ENCODE peak calls at places on chromosomes 2 and 18, in eight cellular contexts. X is fibroblast of lung, Y is spleen, I is ovary, L is HL-60, T is PC-3, J is astrocyte of the cerebellum, G is pancreas. Q is an unnamed sample.
A peak's percentile ranks its signal among the peaks of the same experiment; 100 is the strongest.

GRCh38 chr18:49666045-49666444 is 104.2 kb downstream of the LIPG start:
- DNase-seq in X (peak; percentile 60), Y (no peak), I (no peak), L (no peak), T (no peak), J (no peak), G (no peak), Q (peak; percentile 37)

GRCh38 chr2:237786936-237787335 is 11.6 kb upstream of the RBM44 start:
- DNase-seq in X (no peak), Y (no peak), I (no peak), L (no peak), T (no peak), J (no peak), G (no peak), Q (no peak)

GRCh38 chr2:131035112-131035825 is 58.0 kb downstream of the FAM168B start:
- DNase-seq in X (no peak), Y (peak; percentile 54), I (no peak), L (no peak), T (no peak), J (no peak), G (no peak), Q (no peak)

GRCh38 chr2:86199834-86200177 is 549 bp downstream of the MRPL35 start:
- DNase-seq in X (no peak), Y (no peak), I (no peak), L (no peak), T (no peak), J (no peak), G (no peak), Q (no peak)

GRCh38 chr2:138121769-138122661 is 157.7 kb downstream of the HNMT start:
- DNase-seq in X (no peak), Y (no peak), I (no peak), L (no peak), T (peak; percentile 61), J (no peak), G (no peak), Q (no peak)

GRCh38 chr2:129008055-129008880 is 689.6 kb upstream of the HS6ST1 start:
- DNase-seq in X (peak; percentile 1), Y (no peak), I (no peak), L (no peak), T (no peak), J (no peak), G (no peak), Q (no peak)

GRCh38 chr2:72961036-72961720 is 43.9 kb downstream of the EMX1 start:
- DNase-seq in X (no peak), Y (no peak), I (no peak), L (no peak), T (no peak), J (no peak), G (peak; percentile 17), Q (no peak)

GRCh38 chr2:180524458-180524857 is 455.9 kb upstream of the UBE2E3 start:
- DNase-seq in X (peak; percentile 8), Y (no peak), I (no peak), L (no peak), T (no peak), J (no peak), G (no peak), Q (peak; percentile 45)

GRCh38 chr2:7567646-7568045 is 650.4 kb downstream of the RNF144A start:
- DNase-seq in X (no peak), Y (peak; percentile 75), I (no peak), L (no peak), T (no peak), J (no peak), G (no peak), Q (no peak)

GRCh38 chr2:55720417-55720816 is 26.8 kb upstream of the PNPT1 start:
- DNase-seq in X (no peak), Y (no peak), I (no peak), L (no peak), T (peak; percentile 32), J (no peak), G (no peak), Q (no peak)

GRCh38 chr2:239583171-239583878 is 182.5 kb upstream of the HDAC4 start:
- DNase-seq in X (no peak), Y (peak; percentile 71), I (no peak), L (no peak), T (no peak), J (no peak), G (no peak), Q (no peak)

GRCh38 chr2:135688002-135688401 is 53.7 kb upstream of the UBXN4 start:
- DNase-seq in X (peak; percentile 38), Y (no peak), I (no peak), L (no peak), T (no peak), J (no peak), G (no peak), Q (no peak)

GRCh38 chr2:110713508-110714362 is 18.6 kb upstream of the ACOXL start:
- DNase-seq in X (no peak), Y (no peak), I (no peak), L (no peak), T (peak; percentile 50), J (no peak), G (no peak), Q (no peak)

GRCh38 chr2:186130678-186131511 is 355.2 kb upstream of the ZC3H15 start:
- DNase-seq in X (peak; percentile 33), Y (no peak), I (no peak), L (no peak), T (peak; percentile 27), J (peak; percentile 31), G (no peak), Q (peak; percentile 5)

GRCh38 chr18:47184419-47185050 is 8.4 kb upstream of the IER3IP1 start:
- DNase-seq in X (peak; percentile 50), Y (no peak), I (no peak), L (peak; percentile 56), T (no peak), J (no peak), G (peak; percentile 20), Q (no peak)

GRCh38 chr18:61965306-61965705 is 72.5 kb upstream of the RNF152 start:
- DNase-seq in X (peak; percentile 55), Y (no peak), I (no peak), L (no peak), T (no peak), J (no peak), G (no peak), Q (no peak)

GRCh38 chr2:197960765-197961164 is 156.4 kb downstream of the PLCL1 start:
- DNase-seq in X (no peak), Y (no peak), I (no peak), L (no peak), T (no peak), J (no peak), G (no peak), Q (no peak)

GRCh38 chr2:176188969-176189665 is 649 bp downstream of the HOXD1 start:
- DNase-seq in X (no peak), Y (no peak), I (no peak), L (no peak), T (no peak), J (no peak), G (no peak), Q (no peak)

GRCh38 chr2:205731521-205731965 is 49.2 kb downstream of the NRP2 start:
- DNase-seq in X (peak; percentile 93), Y (no peak), I (no peak), L (no peak), T (no peak), J (peak; percentile 76), G (no peak), Q (peak; percentile 92)

GRCh38 chr2:234983011-234983726 is 31.4 kb downstream of the SH3BP4 start:
- DNase-seq in X (peak; percentile 59), Y (no peak), I (no peak), L (no peak), T (no peak), J (no peak), G (peak; percentile 33), Q (no peak)

GRCh38 chr2:31381601-31382000 is 32.9 kb downstream of the XDH start:
- DNase-seq in X (no peak), Y (no peak), I (no peak), L (no peak), T (no peak), J (no peak), G (no peak), Q (no peak)

GRCh38 chr18:52007109-52007508 is 332.9 kb upstream of the DCC start:
- DNase-seq in X (no peak), Y (no peak), I (no peak), L (no peak), T (no peak), J (no peak), G (no peak), Q (no peak)

GRCh38 chr2:197514754-197515153 is 1.1 kb upstream of the MOB4 start:
- DNase-seq in X (peak; percentile 13), Y (no peak), I (no peak), L (no peak), T (peak; percentile 28), J (no peak), G (no peak), Q (no peak)

GRCh38 chr2:223019987-223020717 is 31.8 kb upstream of the KCNE4 start:
- DNase-seq in X (no peak), Y (no peak), I (no peak), L (no peak), T (no peak), J (no peak), G (no peak), Q (no peak)
- TF ChIP-seq CTCF in X (no peak), Y (no peak), I (no peak), L (no peak), T (no peak), J (no peak), G (no peak), Q (no peak)

GRCh38 chr2:71157124-71157802 is 26.8 kb downstream of the MPHOSPH10 start:
- DNase-seq in X (peak; percentile 12), Y (peak; percentile 81), I (peak; percentile 31), L (no peak), T (peak; percentile 67), J (no peak), G (peak; percentile 49), Q (peak; percentile 13)
- H3K4me3 ChIP-seq in X (peak overlapping the region; percentile 29), Y (peak overlapping the region; percentile 9), I (no peak overlapping the region), L (peak overlapping the region; percentile 2), T (peak overlapping the region; percentile 50), J (no peak overlapping the region), G (no peak overlapping the region), Q (no peak overlapping the region)

GRCh38 chr2:231391981-231392380 is 3.5 kb upstream of the B3GNT7 start:
- DNase-seq in X (no peak), Y (no peak), I (no peak), L (peak; percentile 94), T (no peak), J (no peak), G (no peak), Q (no peak)

GRCh38 chr2:231394201-231395141 is 1.0 kb upstream of the B3GNT7 start:
- DNase-seq in X (no peak), Y (no peak), I (no peak), L (no peak), T (peak; percentile 28), J (no peak), G (peak; percentile 63), Q (no peak)

GRCh38 chr2:231392431-231393148 is 2.9 kb upstream of the B3GNT7 start:
- DNase-seq in X (no peak), Y (no peak), I (no peak), L (no peak), T (no peak), J (no peak), G (no peak), Q (no peak)

GRCh38 chr2:231395188-231396057 is at the start of gene B3GNT7:
- DNase-seq in X (no peak), Y (no peak), I (peak; percentile 33), L (no peak), T (no peak), J (no peak), G (peak; percentile 69), Q (no peak)

GRCh38 chr2:231393149-231394131 is 2.1 kb upstream of the B3GNT7 start:
- DNase-seq in X (no peak), Y (no peak), I (no peak), L (no peak), T (no peak), J (no peak), G (no peak), Q (no peak)
- TF ChIP-seq CTCF in X (no peak), Y (peak; percentile 53), I (no peak), L (peak; percentile 9), T (peak; percentile 39), J (no peak), G (no peak), Q (peak; percentile 33)

GRCh38 chr2:241509408-241509784 is 1.0 kb upstream of the STK25 start:
- DNase-seq in X (no peak), Y (no peak), I (no peak), L (no peak), T (no peak), J (no peak), G (no peak), Q (no peak)
- H3K4me3 ChIP-seq in X (peak overlapping the region; percentile 72), Y (peak overlapping the region; percentile 90), I (peak overlapping the region; percentile 99), L (no peak overlapping the region), T (no peak overlapping the region), J (peak overlapping the region; percentile 83), G (peak overlapping the region; percentile 68), Q (peak overlapping the region; percentile 52)